ENCODE peak calls at places on chromosome 16, in five cellular contexts. S is colonic mucosa; M is CD4-positive, CD25-positive, alpha-beta regulatory T cell; O is K562; X is MM.1S. U is an unnamed sample. For H3K36me3, the result is how much of the 10 kb centered on the place peaks cover.

GRCh38 chr16:57282510-57283213 is 1.8 kb downstream of the PLLP start:
- DNase-seq in M (no peak), S (no peak), O (no peak), X (no peak), U (no peak)

GRCh38 chr16:80637621-80638020 is 96.8 kb downstream of the DYNLRB2 start:
- DNase-seq in M (no peak), O (no peak), X (no peak), S (no peak), U (no peak)

GRCh38 chr16:11685844-11686618 is 17.8 kb downstream of the SNN start:
- DNase-seq in X (no peak), S (no peak), O (no peak), M (no peak), U (no peak)

GRCh38 chr16:645852-646678 is 3.1 kb upstream of the WDR90 start:
- DNase-seq in S (no peak), O (no peak), X (no peak), M (no peak), U (no peak)

GRCh38 chr16:11045846-11046245 is 101.5 kb downstream of the CLEC16A start:
- DNase-seq in O (no peak), S (no peak), M (no peak), X (no peak), U (no peak)

GRCh38 chr16:2786061-2786825 is 1.1 kb downstream of the PRSS33 start:
- DNase-seq in O (no peak), M (no peak), X (no peak), S (no peak), U (no peak)

GRCh38 chr16:364091-364490 is 6.2 kb downstream of the MRPL28 start:
- DNase-seq in O (no peak), S (no peak), M (no peak), X (no peak), U (no peak)

GRCh38 chr16:73232555-73233422 is 184.9 kb upstream of the ZFHX3 start:
- DNase-seq in X (no peak), O (no peak), M (no peak), S (no peak), U (no peak)

GRCh38 chr16:20517149-20517548 is 59.0 kb downstream of the ACSM2B start:
- DNase-seq in S (no peak), M (no peak), X (no peak), O (no peak), U (no peak)

GRCh38 chr16:81175325-81175891 is 63.1 kb upstream of the BCO1 start:
- DNase-seq in O (no peak), X (no peak), S (no peak), M (no peak), U (no peak)

GRCh38 chr16:17273142-17273561 is 197.6 kb downstream of the XYLT1 start:
- DNase-seq in S (no peak), O (no peak), M (no peak), X (no peak), U (peak)

GRCh38 chr16:85612191-85612800 is 826 bp upstream of the GSE1 start:
- DNase-seq in O (peak), M (no peak), X (no peak), S (peak), U (peak)

GRCh38 chr16:19179890-19180490 is 11.9 kb downstream of the SYT17 start:
- DNase-seq in S (peak), X (no peak), O (peak), M (no peak), U (peak)

GRCh38 chr16:81940781-81941560 is 70.3 kb downstream of the SDR42E1 start:
- DNase-seq in X (no peak), O (peak), S (no peak), M (no peak), U (no peak)

GRCh38 chr16:81684242-81684837 is 94.8 kb upstream of the PLCG2 start:
- DNase-seq in M (no peak), S (no peak), O (no peak), X (no peak), U (no peak)

GRCh38 chr16:4009177-4009576 is 107.1 kb downstream of the ADCY9 start:
- DNase-seq in O (no peak), S (no peak), X (no peak), M (no peak), U (no peak)

GRCh38 chr16:86079185-86079885 is 180.4 kb downstream of the IRF8 start:
- DNase-seq in O (no peak), S (no peak), M (no peak), X (no peak), U (peak)

GRCh38 chr16:35562471-35562870 is 2103.1 kb downstream of the TP53TG3F start:
- DNase-seq in S (no peak), M (no peak), O (no peak), X (peak), U (no peak)

GRCh38 chr16:80006175-80006895 is 405.8 kb upstream of the MAF start:
- DNase-seq in O (no peak), S (peak), M (no peak), X (no peak), U (no peak)

GRCh38 chr16:22424161-22424937 is 49.9 kb upstream of the CDR2 start:
- DNase-seq in S (no peak), O (no peak), M (no peak), X (no peak), U (peak)

GRCh38 chr16:20538687-20539086 is 37.5 kb downstream of the ACSM2B start:
- DNase-seq in X (no peak), M (no peak), S (no peak), O (no peak), U (no peak)

GRCh38 chr16:82509636-82510035 is 117.1 kb upstream of the CDH13 start:
- DNase-seq in S (no peak), O (no peak), X (no peak), M (no peak), U (no peak)

GRCh38 chr16:57537596-57538234 is 1.3 kb upstream of the CCDC102A start:
- DNase-seq in O (no peak), M (no peak), S (peak), X (no peak), U (peak)

GRCh38 chr16:27539120-27539519 is 10.6 kb downstream of the GTF3C1 start:
- DNase-seq in X (no peak), O (peak), S (no peak), M (no peak), U (no peak)

GRCh38 chr16:47136101-47136820 is 7.5 kb downstream of the NETO2 start:
- DNase-seq in M (no peak), S (no peak), X (no peak), O (no peak), U (no peak)

GRCh38 chr16:56849690-56850680 is 15.0 kb upstream of the SLC12A3 start:
- DNase-seq in O (no peak), S (no peak), X (no peak), M (no peak), U (no peak)

GRCh38 chr16:23539984-23540816 is 16.9 kb downstream of the EARS2 start:
- DNase-seq in M (no peak), O (no peak), X (no peak), S (no peak), U (no peak)
- H3K36me3 ChIP-seq in M (under half), O (half or more), X (under half), S (under half), U (half or more)

DNA sequence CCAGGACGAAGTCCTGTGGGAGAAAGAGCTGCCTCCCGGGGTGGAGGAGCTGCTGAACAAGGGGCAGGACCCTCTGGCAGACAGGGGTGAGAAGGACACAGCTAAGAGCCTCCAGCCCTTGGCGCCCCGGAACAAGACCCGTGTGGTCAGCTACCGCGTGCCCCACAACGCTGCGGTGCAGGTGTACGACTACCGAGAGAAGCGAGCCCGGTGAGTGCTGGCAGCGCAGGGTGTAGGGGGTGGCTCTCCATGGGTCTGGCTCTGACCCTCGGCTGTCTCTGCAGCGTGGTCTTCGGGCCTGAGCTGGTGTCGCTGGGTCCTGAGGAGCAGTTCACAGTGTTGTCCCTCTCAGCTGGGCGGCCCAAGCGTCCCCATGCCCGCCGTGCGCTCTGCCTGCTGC is 21.4 kb downstream of the MVP start:
- DNase-seq in M (no peak), S (no peak), X (no peak), O (no peak), U (no peak)
- H3K36me3 ChIP-seq in M (half or more), S (half or more), X (under half), O (under half), U (half or more)

DNA sequence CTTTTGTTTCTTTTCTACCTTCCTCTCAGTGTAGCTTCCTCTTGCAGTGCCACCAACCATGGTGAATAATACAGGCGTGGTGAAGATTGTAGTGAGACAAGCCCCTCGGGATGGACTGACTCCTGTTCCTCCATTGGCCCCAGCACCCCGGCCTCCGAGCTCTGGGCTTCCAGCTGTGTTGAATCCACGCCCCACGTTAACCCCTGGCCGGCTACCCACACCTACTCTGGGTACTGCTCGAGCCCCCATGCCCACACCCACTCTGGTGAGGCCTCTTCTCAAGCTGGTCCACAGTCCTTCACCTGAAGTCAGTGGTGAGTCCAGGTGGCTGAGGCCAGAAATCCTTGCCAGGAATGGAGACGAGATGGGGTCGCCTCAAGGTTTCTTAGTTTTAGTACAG is 23.9 kb downstream of the SRCAP start:
- DNase-seq in S (no peak), X (no peak), O (no peak), M (no peak), U (no peak)
- H3K36me3 ChIP-seq in S (under half), X (under half), O (half or more), M (half or more), U (half or more)

GRCh38 chr16:66801320-66802105 is at the start of gene TERB1:
- DNase-seq in O (no peak), M (no peak), X (no peak), S (no peak), U (no peak)
- H3K36me3 ChIP-seq in O (under half), M (under half), X (under half), S (under half), U (under half)

DNA sequence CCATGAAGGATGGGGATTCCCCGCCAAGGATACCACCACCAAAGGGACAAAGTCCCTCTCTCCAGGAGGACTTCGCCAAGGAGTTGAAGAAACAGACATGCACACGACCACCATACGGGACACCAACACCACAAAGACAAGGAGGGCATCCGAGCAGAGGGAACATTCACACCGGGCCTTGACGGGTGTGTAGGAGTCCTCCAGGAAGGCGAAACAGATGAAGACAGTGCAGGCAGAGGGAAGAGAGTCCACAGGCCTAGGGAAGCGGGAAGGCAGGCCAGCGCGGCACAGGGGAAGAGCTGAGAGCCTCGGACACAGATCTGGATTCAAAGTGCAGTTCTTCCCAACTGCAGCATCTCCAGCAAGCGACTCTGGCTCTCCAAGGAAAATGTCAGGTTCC is 10.8 kb downstream of the COTL1 start:
- DNase-seq in M (no peak), X (no peak), O (no peak), S (no peak), U (no peak)
- H3K36me3 ChIP-seq in M (under half), X (under half), O (under half), S (under half), U (under half)

GRCh38 chr16:30668393-30668792 is 10.2 kb downstream of the FBRS start:
- DNase-seq in O (no peak), M (no peak), X (no peak), S (no peak), U (no peak)
- H3K36me3 ChIP-seq in O (half or more), M (half or more), X (under half), S (under half), U (half or more)

GRCh38 chr16:88543230-88543813 is 26.9 kb upstream of the ZC3H18 start:
- DNase-seq in O (peak), S (no peak), M (no peak), X (no peak), U (no peak)
- H3K36me3 ChIP-seq in O (under half), S (under half), M (under half), X (under half), U (under half)